ENCODE peak calls at places on chromosomes 11 and 22, in six cellular contexts. G is lower lobe of right lung, A is A549, Y is ACHN, X is RPMI7951, M is OCI-LY7. P is an unnamed sample.

GRCh38 chr11:106076421-106076922 is 675 bp downstream of the KBTBD3 start:
- DNase-seq in G (no peak), A (no peak), Y (no peak), X (no peak), M (peak), P (no peak)

GRCh38 chr22:43860831-43861230 is 1.5 kb downstream of the SULT4A1 start:
- DNase-seq in G (no peak), A (no peak), Y (no peak), X (no peak), M (no peak), P (no peak)

GRCh38 chr11:11972148-11972547 is 36.3 kb downstream of the DKK3 start:
- DNase-seq in G (no peak), A (no peak), Y (no peak), X (no peak), M (no peak), P (no peak)

GRCh38 chr11:71977743-71978418 is 20.8 kb upstream of the IL18BP start:
- DNase-seq in G (no peak), A (peak), Y (peak), X (peak), M (peak), P (peak)

GRCh38 chr11:111476366-111476765 is 35.8 kb downstream of the BTG4 start:
- DNase-seq in G (no peak), A (no peak), Y (no peak), X (peak), M (no peak), P (no peak)

GRCh38 chr11:44880511-44880910 is 70.2 kb downstream of the TP53I11 start:
- DNase-seq in G (no peak), A (no peak), Y (no peak), X (no peak), M (no peak), P (no peak)

GRCh38 chr22:25395915-25396314 is 168.6 kb upstream of the GRK3 start:
- DNase-seq in G (no peak), A (no peak), Y (no peak), X (no peak), M (no peak), P (no peak)

GRCh38 chr11:64866173-64866491 is 12.3 kb downstream of the EHD1 start:
- DNase-seq in G (no peak), A (no peak), Y (no peak), X (no peak), M (no peak), P (no peak)

GRCh38 chr11:23540101-23540561 is 679.9 kb upstream of the CCDC179 start:
- DNase-seq in G (no peak), A (peak), Y (peak), X (peak), M (peak), P (no peak)

GRCh38 chr11:115244758-115245157 is 259.5 kb downstream of the CADM1 start:
- DNase-seq in G (no peak), A (no peak), Y (no peak), X (no peak), M (no peak), P (peak)

GRCh38 chr11:34356918-34357645 is 728 bp downstream of the ABTB2 start:
- DNase-seq in G (peak), A (peak), Y (peak), X (peak), M (no peak), P (peak)

GRCh38 chr11:20467458-20468185 is 80.1 kb downstream of the PRMT3 start:
- DNase-seq in G (no peak), A (no peak), Y (no peak), X (no peak), M (no peak), P (no peak)

GRCh38 chr22:29156507-29156906 is 49.2 kb upstream of the EMID1 start:
- DNase-seq in G (no peak), A (no peak), Y (no peak), X (no peak), M (no peak), P (no peak)

GRCh38 chr11:30919389-30920172 is 333.4 kb upstream of the MPPED2 start:
- DNase-seq in G (no peak), A (no peak), Y (no peak), X (no peak), M (no peak), P (no peak)

GRCh38 chr11:19242184-19242932 is 1.6 kb upstream of the E2F8 start:
- DNase-seq in G (no peak), A (no peak), Y (no peak), X (no peak), M (no peak), P (no peak)

GRCh38 chr22:24323695-24324094 is 53.1 kb downstream of the SPECC1L start:
- DNase-seq in G (no peak), A (no peak), Y (peak), X (no peak), M (no peak), P (no peak)

GRCh38 chr22:38049812-38050619 is 7.2 kb upstream of the PICK1 start:
- DNase-seq in G (no peak), A (no peak), Y (no peak), X (no peak), M (no peak), P (peak)

GRCh38 chr11:16806791-16807190 is 68.3 kb downstream of the C11orf58 start:
- DNase-seq in G (no peak), A (no peak), Y (no peak), X (no peak), M (no peak), P (no peak)

GRCh38 chr22:23212061-23213030 is 32.0 kb downstream of the BCR start:
- DNase-seq in G (peak), A (no peak), Y (no peak), X (no peak), M (peak), P (no peak)

GRCh38 chr11:118343981-118344521 is at the start of gene CD3G:
- DNase-seq in G (no peak), A (no peak), Y (no peak), X (no peak), M (no peak), P (no peak)

GRCh38 chr11:71329165-71329510 is 76.8 kb upstream of the SHANK2 start:
- DNase-seq in G (no peak), A (no peak), Y (no peak), X (no peak), M (no peak), P (no peak)

GRCh38 chr11:19879309-19880087 is 166.9 kb downstream of the NAV2 start:
- DNase-seq in G (no peak), A (no peak), Y (no peak), X (no peak), M (no peak), P (no peak)

GRCh38 chr11:15347969-15348734 is 233.4 kb downstream of the INSC start:
- DNase-seq in G (no peak), A (no peak), Y (no peak), X (no peak), M (no peak), P (no peak)

GRCh38 chr11:132177106-132177505 is 806.7 kb downstream of the NTM start:
- DNase-seq in G (no peak), A (no peak), Y (peak), X (peak), M (peak), P (no peak)

GRCh38 chr11:68107689-68108088 is 13.5 kb downstream of the CHKA start:
- DNase-seq in G (no peak), A (no peak), Y (no peak), X (no peak), M (no peak), P (no peak)

GRCh38 chr11:77865805-77866204 is 44.9 kb downstream of the AAMDC start:
- DNase-seq in G (no peak), A (no peak), Y (no peak), X (no peak), M (no peak), P (no peak)

GRCh38 chr11:63610604-63611394 is 3.4 kb downstream of the PLAAT3 start:
- DNase-seq in G (no peak), A (no peak), Y (peak), X (no peak), M (no peak), P (no peak)

GRCh38 chr11:130710442-130711101 is 205.7 kb downstream of the SNX19 start:
- DNase-seq in G (no peak), A (no peak), Y (no peak), X (no peak), M (no peak), P (no peak)

GRCh38 chr11:94740083-94740974 is 27.8 kb upstream of the AMOTL1 start:
- DNase-seq in G (peak), A (no peak), Y (peak), X (peak), M (no peak), P (peak)

P was measured in nucleus accumbens.